ENCODE peak calls at places on chromosomes 1 and 21, in six cellular contexts. P is fibroblast of lung, V is brain microvascular endothelial cell, F is left lung, H is upper lobe of left lung, B is stomach. C is an unnamed sample.
A peak's percentile ranks its signal among the peaks of the same experiment; 100 is the strongest.

GRCh38 chr21:43812139-43812821 is 22.9 kb downstream of the RRP1 start:
- DNase-seq in H (peak; percentile 85), P (no peak), B (peak; percentile 32), V (no peak), F (peak; percentile 70), C (no peak)

GRCh38 chr1:180257461-180257860 is 27.4 kb downstream of the LHX4 start:
- DNase-seq in P (no peak), V (no peak), F (no peak), H (no peak), B (no peak), C (no peak)

GRCh38 chr1:74464037-74464436 is 48.4 kb downstream of the LRRC53 start:
- DNase-seq in P (no peak), V (no peak), F (no peak), B (no peak), H (no peak), C (no peak)

GRCh38 chr1:97119260-97119659 is 397.7 kb downstream of the PTBP2 start:
- DNase-seq in P (no peak), F (no peak), B (no peak), V (no peak), H (no peak), C (no peak)

GRCh38 chr1:218538341-218538740 is 193.2 kb downstream of the TGFB2 start:
- DNase-seq in P (peak; percentile 45), B (no peak), F (no peak), V (no peak), H (no peak), C (no peak)

GRCh38 chr1:33152685-33153432 is 29.0 kb downstream of the TRIM62 start:
- DNase-seq in H (no peak), B (peak; percentile 26), F (no peak), P (peak; percentile 64), V (peak; percentile 40), C (peak; percentile 75)

GRCh38 chr21:41011968-41012367 is 156.0 kb upstream of the BACE2 start:
- DNase-seq in F (no peak), B (no peak), P (no peak), H (no peak), V (no peak), C (no peak)

GRCh38 chr1:17594690-17595601 is 55.4 kb downstream of the ARHGEF10L start:
- DNase-seq in F (no peak), V (no peak), H (no peak), P (no peak), B (no peak), C (no peak)

GRCh38 chr1:156498447-156499193 is 2.0 kb downstream of the MEF2D start:
- DNase-seq in H (no peak), V (no peak), B (peak; percentile 54), F (peak; percentile 63), P (peak; percentile 55), C (no peak)

GRCh38 chr1:52210044-52210443 is 68.2 kb downstream of the ZFYVE9 start:
- DNase-seq in F (no peak), P (no peak), V (no peak), B (no peak), H (no peak), C (no peak)

GRCh38 chr1:16352842-16353535 is 709 bp upstream of the FBXO42 start:
- DNase-seq in P (no peak), H (no peak), B (peak; percentile 27), F (no peak), V (no peak), C (no peak)

GRCh38 chr1:64110924-64111777 is 92.3 kb upstream of the UBE2U start:
- DNase-seq in B (no peak), H (no peak), V (no peak), F (no peak), P (no peak), C (no peak)

GRCh38 chr1:159790237-159790917 is 9.6 kb downstream of the DUSP23 start:
- DNase-seq in F (no peak), B (no peak), P (peak; percentile 27), V (no peak), H (no peak), C (no peak)

GRCh38 chr1:61852693-61853060 is 110.4 kb downstream of the PATJ start:
- DNase-seq in V (no peak), F (no peak), P (no peak), H (no peak), B (no peak), C (no peak)

GRCh38 chr1:193712356-193712755 is 525.9 kb upstream of the B3GALT2 start:
- DNase-seq in P (no peak), F (no peak), H (no peak), B (no peak), V (no peak), C (no peak)

GRCh38 chr1:37043101-37043500 is 8.8 kb upstream of the GRIK3 start:
- DNase-seq in P (no peak), H (no peak), B (no peak), V (no peak), F (no peak), C (no peak)

GRCh38 chr1:180175291-180175690 is 20.6 kb downstream of the QSOX1 start:
- DNase-seq in V (no peak), H (no peak), P (no peak), F (no peak), B (no peak), C (no peak)

GRCh38 chr1:46317323-46317722 is 13.8 kb downstream of the UQCRH start:
- DNase-seq in F (no peak), P (no peak), V (no peak), B (no peak), H (no peak), C (no peak)

GRCh38 chr1:46310321-46310720 is 6.8 kb downstream of the UQCRH start:
- DNase-seq in F (no peak), V (no peak), P (no peak), H (no peak), B (no peak), C (no peak)

DNA sequence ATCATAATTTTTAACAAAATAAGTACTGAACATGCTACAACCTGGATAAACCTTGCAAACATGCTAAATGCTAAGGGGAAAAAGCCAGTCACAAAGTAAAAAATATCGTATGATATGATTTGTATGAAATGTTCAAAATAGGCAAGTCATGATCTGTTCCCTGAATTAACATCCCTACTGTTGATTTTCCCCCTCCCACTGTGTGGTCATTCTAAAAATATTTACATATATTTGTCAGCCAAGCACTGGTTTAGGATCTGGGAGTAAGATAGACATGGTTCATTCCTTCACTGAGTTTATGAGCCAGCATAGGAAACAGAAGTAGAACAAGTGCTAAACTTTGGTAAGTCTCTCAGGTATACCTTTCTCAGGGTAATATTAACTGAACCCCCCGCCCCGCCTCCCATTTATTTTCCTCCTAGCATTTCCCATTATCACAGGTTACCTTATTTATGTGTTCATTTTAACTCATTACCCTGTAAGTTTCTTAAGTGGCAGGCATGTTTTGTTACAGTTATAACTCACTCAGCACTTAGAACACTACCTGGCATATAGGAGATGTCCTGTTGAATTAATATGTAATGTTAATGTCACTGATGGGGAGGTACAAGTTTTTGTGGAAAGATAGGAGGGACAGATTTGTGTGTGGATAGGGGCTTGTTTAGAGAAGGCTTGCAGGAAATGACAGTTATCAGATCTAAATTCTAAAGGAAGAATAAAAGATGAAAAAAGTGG is 12.3 kb downstream of the UQCRH start:
- DNase-seq in F (no peak), B (no peak), V (peak; percentile 27), P (peak; percentile 24), H (no peak), C (no peak)
- H3K27ac ChIP-seq in F (no peak overlapping the region), B (no peak overlapping the region), V (peak overlapping the region; percentile 53), P (no peak overlapping the region), H (no peak overlapping the region), C (no peak overlapping the region)

GRCh38 chr1:111510003-111510380 is 6.6 kb upstream of the ADORA3 start:
- DNase-seq in B (no peak), F (no peak), H (no peak), V (no peak), P (peak; percentile 40), C (no peak)
- H3K27ac ChIP-seq in B (peak overlapping the region; percentile 38), F (no peak overlapping the region), H (no peak overlapping the region), V (no peak overlapping the region), P (no peak overlapping the region), C (peak overlapping the region; percentile 12)

GRCh38 chr1:228148971-228149340 is 774 bp upstream of the GJC2 start:
- DNase-seq in H (peak; percentile 47), V (no peak), B (no peak), F (no peak), P (no peak), C (no peak)

GRCh38 chr1:228146761-228147693 is 2.7 kb upstream of the GJC2 start:
- DNase-seq in H (peak; percentile 71), P (no peak), V (no peak), F (no peak), B (no peak), C (no peak)

GRCh38 chr1:228149341-228150020 is at the start of gene GJC2:
- DNase-seq in F (peak; percentile 33), B (no peak), P (peak; percentile 33), H (peak; percentile 85), V (no peak), C (no peak)

GRCh38 chr1:228147768-228148167 is 2.0 kb upstream of the GJC2 start:
- DNase-seq in V (no peak), B (no peak), F (no peak), P (no peak), H (no peak), C (no peak)

DNA sequence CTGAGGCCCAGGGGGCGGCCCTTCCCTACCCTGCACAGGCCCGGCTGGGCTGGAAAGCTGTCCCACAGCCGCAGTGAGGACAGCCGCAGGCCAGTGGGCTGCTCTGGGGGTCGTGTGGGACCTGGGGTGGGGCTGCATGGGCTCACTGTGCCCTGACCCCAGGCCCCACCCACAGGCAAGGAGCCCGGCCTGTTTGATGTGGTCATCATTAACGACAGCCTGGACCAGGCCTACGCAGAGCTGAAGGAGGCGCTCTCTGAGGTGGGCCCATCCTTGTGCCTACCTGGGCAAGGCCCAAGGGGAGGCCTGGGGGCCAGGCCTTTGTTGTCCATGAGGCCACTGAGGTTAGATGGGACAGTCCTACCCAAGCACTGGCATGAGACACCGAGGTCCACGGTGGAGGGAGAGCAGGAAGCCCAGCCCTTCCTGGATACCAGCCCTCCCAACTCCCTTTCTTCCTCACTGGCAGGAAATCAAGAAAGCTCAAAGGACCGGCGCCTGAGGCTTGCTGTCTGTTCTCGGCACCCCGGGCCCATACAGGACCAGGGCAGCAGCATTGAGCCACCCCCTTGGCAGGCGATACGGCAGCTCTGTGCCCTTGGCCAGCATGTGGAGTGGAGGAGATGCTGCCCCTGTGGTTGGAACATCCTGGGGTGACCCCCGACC is 1.4 kb upstream of the GJC2 start:
- DNase-seq in P (no peak), B (no peak), H (peak; percentile 58), V (no peak), F (no peak), C (no peak)
- H3K27ac ChIP-seq in P (peak overlapping the region; percentile 65), B (peak overlapping the region; percentile 89), H (peak overlapping the region; percentile 80), V (no peak overlapping the region), F (peak overlapping the region; percentile 81), C (peak overlapping the region; percentile 83)

GRCh38 chr1:2392686-2393085 is 1.0 kb downstream of the RER1 start:
- DNase-seq in P (no peak), F (no peak), V (no peak), B (no peak), H (no peak), C (no peak)
- H3K27ac ChIP-seq in P (peak overlapping the region; percentile 86), F (no peak overlapping the region), V (no peak overlapping the region), B (peak overlapping the region; percentile 88), H (peak overlapping the region; percentile 91), C (no peak overlapping the region)

GRCh38 chr21:39637197-39637970 is 24.6 kb downstream of the B3GALT5 start:
- DNase-seq in F (no peak), H (no peak), B (no peak), P (no peak), V (no peak), C (no peak)
- H3K27ac ChIP-seq in F (no peak overlapping the region), H (no peak overlapping the region), B (peak overlapping the region; percentile 40), P (no peak overlapping the region), V (no peak overlapping the region), C (no peak overlapping the region)

C was measured in right atrium auricular region.